ENCODE peak calls at places on chromosomes 3 and 15, in eight cellular contexts. Y is spleen; X is sigmoid colon; C is right lobe of liver; S is H1; N is CD8-positive, alpha-beta memory T cell; D is CD8-positive, alpha-beta T cell; K is A549. W is an unnamed sample.

GRCh38 chr3:50648944-50649343 is 25.8 kb upstream of the DOCK3 start:
- DNase-seq in N (no peak), D (no peak), X (no peak), K (no peak), Y (no peak), S (no peak), C (no peak), W (no peak)

GRCh38 chr15:73244333-73244732 is 124.4 kb downstream of the HCN4 start:
- DNase-seq in C (no peak), N (no peak), S (peak), K (peak), Y (no peak), X (no peak), D (no peak), W (no peak)

GRCh38 chr3:23739536-23739935 is 66.2 kb upstream of the UBE2E1 start:
- DNase-seq in N (no peak), S (no peak), Y (no peak), X (no peak), K (no peak), C (no peak), D (no peak), W (no peak)

GRCh38 chr3:21718161-21718765 is 32.7 kb downstream of the ZNF385D start:
- DNase-seq in Y (no peak), K (no peak), N (no peak), X (no peak), D (no peak), S (no peak), C (no peak), W (no peak)

GRCh38 chr3:95719481-95719880 is 1094.9 kb upstream of the EPHA6 start:
- DNase-seq in D (no peak), N (no peak), X (no peak), S (no peak), C (no peak), Y (no peak), K (no peak), W (no peak)

GRCh38 chr3:130834476-130834875 is 59.4 kb upstream of the ATP2C1 start:
- DNase-seq in D (no peak), K (no peak), Y (no peak), C (no peak), N (no peak), X (no peak), S (no peak), W (no peak)

GRCh38 chr3:162302983-162303624 is 806.5 kb downstream of the OTOL1 start:
- DNase-seq in S (no peak), C (no peak), K (no peak), D (no peak), Y (no peak), N (no peak), X (no peak), W (no peak)

GRCh38 chr15:33654859-33655258 is 313.4 kb upstream of the CHRM5 start:
- DNase-seq in K (no peak), Y (no peak), S (peak), C (no peak), X (no peak), N (no peak), D (no peak), W (no peak)

GRCh38 chr15:41919954-41920538 is 26.2 kb upstream of the SPTBN5 start:
- DNase-seq in Y (no peak), K (no peak), C (no peak), X (no peak), S (no peak), D (no peak), N (no peak), W (peak)

GRCh38 chr3:71565326-71565725 is 18.2 kb downstream of the FOXP1 start:
- DNase-seq in D (no peak), Y (no peak), K (no peak), N (no peak), S (no peak), X (no peak), C (no peak), W (no peak)

GRCh38 chr3:160210799-160211221 is 14.4 kb upstream of the C3orf80 start:
- DNase-seq in C (no peak), K (no peak), S (no peak), X (no peak), D (no peak), N (no peak), Y (no peak), W (no peak)

GRCh38 chr3:8445861-8446260 is 55.8 kb upstream of the LMCD1 start:
- DNase-seq in Y (no peak), X (no peak), S (no peak), C (no peak), K (no peak), N (no peak), D (no peak), W (no peak)

GRCh38 chr3:193780810-193781472 is 187.9 kb downstream of the OPA1 start:
- DNase-seq in S (peak), K (peak), C (peak), X (peak), N (no peak), Y (peak), D (no peak), W (peak)

GRCh38 chr15:75532413-75533250 is 46.5 kb downstream of the PTPN9 start:
- DNase-seq in D (no peak), Y (no peak), X (peak), S (peak), K (peak), C (peak), N (no peak), W (no peak)

GRCh38 chr3:195096484-195097330 is 174.3 kb downstream of the XXYLT1 start:
- DNase-seq in D (no peak), X (no peak), N (no peak), S (no peak), C (peak), K (no peak), Y (peak), W (peak)
- H3K27ac ChIP-seq in D (no peak), X (no peak), N (no peak), S (no peak), C (no peak), K (no peak), Y (no peak), W (no peak)

DNA sequence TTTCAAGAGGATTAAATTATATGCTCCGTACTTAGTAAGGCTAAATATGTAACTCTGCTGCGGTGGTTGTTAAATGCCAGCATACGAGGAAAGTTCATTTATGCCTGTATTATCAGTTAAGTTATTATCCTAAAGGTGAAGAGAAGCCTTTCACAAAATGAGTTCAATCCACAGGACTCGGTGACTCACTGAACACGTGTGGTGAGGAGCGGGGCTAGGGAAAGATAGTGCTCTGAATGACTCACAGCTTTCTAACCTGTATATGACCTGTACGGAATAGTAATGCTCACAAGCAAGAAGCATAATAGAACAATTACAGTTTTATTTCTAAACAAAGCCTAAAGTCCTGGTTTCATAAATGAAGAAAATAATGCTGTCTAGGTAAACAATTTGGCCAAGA is 25.2 kb downstream of the CNTN6 start:
- DNase-seq in S (no peak), X (no peak), K (no peak), N (no peak), C (no peak), D (no peak), Y (no peak), W (no peak)
- H3K27ac ChIP-seq in S (no peak), X (no peak), K (no peak), N (no peak), C (no peak), D (no peak), Y (no peak), W (no peak)

GRCh38 chr3:14221902-14222301 is 43.3 kb downstream of the LSM3 start:
- DNase-seq in C (no peak), S (no peak), N (no peak), X (no peak), Y (no peak), K (no peak), D (no peak), W (no peak)

GRCh38 chr3:14223595-14223994 is 45.0 kb downstream of the LSM3 start:
- DNase-seq in S (no peak), X (no peak), D (no peak), N (no peak), K (no peak), C (no peak), Y (no peak), W (no peak)

GRCh38 chr3:14224895-14225294 is 46.3 kb downstream of the LSM3 start:
- DNase-seq in D (no peak), C (no peak), K (no peak), Y (no peak), S (no peak), X (no peak), N (no peak), W (no peak)

GRCh38 chr3:14222457-14222856 is 43.8 kb downstream of the LSM3 start:
- DNase-seq in S (no peak), K (no peak), N (no peak), C (no peak), D (no peak), Y (no peak), X (no peak), W (no peak)

DNA sequence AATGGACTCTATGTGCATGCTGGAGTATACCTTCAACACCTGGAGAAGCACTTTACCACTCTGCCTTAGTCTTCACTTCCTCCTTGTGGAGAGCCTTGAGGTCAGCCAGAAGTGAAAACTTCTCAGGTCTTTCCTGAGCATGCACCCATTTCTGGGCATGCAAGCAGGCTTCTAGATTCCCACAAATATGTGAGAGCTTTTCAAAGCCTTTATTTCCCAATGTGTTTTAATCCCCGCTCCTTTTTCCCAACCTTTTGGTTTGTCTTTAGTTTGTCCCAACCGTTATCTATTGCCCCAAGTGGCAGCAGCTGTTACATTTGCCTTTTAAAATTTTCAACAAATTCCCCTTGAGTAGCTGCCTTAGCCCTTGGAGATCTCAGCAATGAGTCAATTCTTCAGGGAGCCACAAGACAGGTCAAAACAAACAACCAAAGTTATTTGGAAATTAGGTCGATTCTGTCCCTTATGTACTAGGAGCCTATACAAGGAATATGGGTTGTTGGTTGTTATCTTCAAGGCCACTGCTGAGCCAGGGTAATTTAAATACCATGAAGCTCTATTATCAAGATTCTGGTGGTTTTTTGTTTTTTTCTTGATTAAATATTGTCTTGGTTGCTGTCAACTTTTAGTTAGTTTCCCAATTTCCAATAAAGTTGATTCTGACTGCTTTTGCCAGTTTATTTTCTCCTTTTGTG is 44.4 kb downstream of the LSM3 start:
- DNase-seq in K (no peak), N (no peak), S (no peak), C (no peak), D (no peak), X (no peak), Y (no peak), W (no peak)
- H3K27ac ChIP-seq in K (no peak), N (no peak), S (no peak), C (no peak), D (no peak), X (no peak), Y (no peak), W (no peak)

GRCh38 chr3:120641696-120642246 is 40.3 kb downstream of the HGD start:
- DNase-seq in X (no peak), Y (no peak), D (no peak), K (no peak), S (no peak), C (no peak), N (no peak), W (no peak)
- H3K27ac ChIP-seq in X (no peak), Y (no peak), D (no peak), K (peak), S (no peak), C (no peak), N (peak), W (no peak)

GRCh38 chr3:125591116-125591755 is 4.1 kb downstream of the OSBPL11 start:
- DNase-seq in C (no peak), D (no peak), K (no peak), S (no peak), Y (no peak), X (no peak), N (no peak), W (no peak)

GRCh38 chr3:125594581-125595011 is 701 bp downstream of the OSBPL11 start:
- DNase-seq in Y (peak), D (no peak), C (peak), K (no peak), X (no peak), S (no peak), N (no peak), W (no peak)

GRCh38 chr3:125589743-125590142 is 5.6 kb downstream of the OSBPL11 start:
- DNase-seq in D (no peak), Y (no peak), K (no peak), S (no peak), X (no peak), C (no peak), N (no peak), W (no peak)

GRCh38 chr3:125593991-125594574 is 1.2 kb downstream of the OSBPL11 start:
- DNase-seq in D (no peak), K (no peak), C (no peak), S (peak), N (no peak), X (no peak), Y (no peak), W (no peak)
- H3K27ac ChIP-seq in D (no peak), K (peak), C (peak), S (no peak), N (no peak), X (peak), Y (peak), W (peak)